ENCODE peak calls at places on chromosomes 2 and 18, in four cellular contexts. V, D, L and M are unnamed samples.

GRCh38 chr2:176175729-176176074 is 12.8 kb upstream of the HOXD1 start:
- DNase-seq in D (no peak), L (no peak), V (no peak), M (no peak)

GRCh38 chr2:174667461-174667860 is 69.9 kb upstream of the WIPF1 start:
- DNase-seq in D (no peak), V (no peak), L (no peak), M (no peak)

GRCh38 chr18:63307555-63308200 is 11.9 kb downstream of the BCL2 start:
- DNase-seq in L (no peak), D (no peak), V (no peak), M (no peak)

GRCh38 chr2:110101911-110102774 is 13.5 kb downstream of the MALL start:
- DNase-seq in L (no peak), D (no peak), V (no peak), M (no peak)

GRCh38 chr18:13562494-13563029 is 163.8 kb downstream of the FAM210A start:
- DNase-seq in V (no peak), L (no peak), D (no peak), M (no peak)

GRCh38 chr2:237431372-237431771 is 17.4 kb upstream of the COL6A3 start:
- DNase-seq in V (no peak), L (no peak), D (no peak), M (no peak)

GRCh38 chr2:232748038-232748437 is 28.3 kb downstream of the KCNJ13 start:
- DNase-seq in L (no peak), V (no peak), D (no peak), M (no peak)

GRCh38 chr2:227123697-227124096 is 40.3 kb downstream of the COL4A4 start:
- DNase-seq in D (no peak), L (no peak), V (no peak), M (no peak)

GRCh38 chr2:202721621-202722020 is 86.9 kb downstream of the FAM117B start:
- DNase-seq in V (no peak), L (peak), D (no peak), M (no peak)

GRCh38 chr2:233760043-233760442 is at the start of gene UGT1A1:
- DNase-seq in V (no peak), D (no peak), L (peak), M (no peak)

GRCh38 chr2:17638181-17638743 is 97.8 kb downstream of the VSNL1 start:
- DNase-seq in V (no peak), D (no peak), L (no peak), M (no peak)

GRCh38 chr2:27407798-27408491 is 1.4 kb downstream of the PPM1G start:
- DNase-seq in L (peak), D (peak), V (peak), M (peak)

GRCh38 chr2:48406096-48406495 is 123.9 kb upstream of the STON1 start:
- DNase-seq in V (no peak), L (no peak), D (no peak), M (no peak)

GRCh38 chr2:174335605-174336402 is 1.1 kb downstream of the SP9 start:
- DNase-seq in D (peak), V (peak), L (no peak), M (peak)

GRCh38 chr2:65064728-65065552 is 8.7 kb downstream of the CEP68 start:
- DNase-seq in D (peak), V (no peak), L (peak), M (peak)

DNA sequence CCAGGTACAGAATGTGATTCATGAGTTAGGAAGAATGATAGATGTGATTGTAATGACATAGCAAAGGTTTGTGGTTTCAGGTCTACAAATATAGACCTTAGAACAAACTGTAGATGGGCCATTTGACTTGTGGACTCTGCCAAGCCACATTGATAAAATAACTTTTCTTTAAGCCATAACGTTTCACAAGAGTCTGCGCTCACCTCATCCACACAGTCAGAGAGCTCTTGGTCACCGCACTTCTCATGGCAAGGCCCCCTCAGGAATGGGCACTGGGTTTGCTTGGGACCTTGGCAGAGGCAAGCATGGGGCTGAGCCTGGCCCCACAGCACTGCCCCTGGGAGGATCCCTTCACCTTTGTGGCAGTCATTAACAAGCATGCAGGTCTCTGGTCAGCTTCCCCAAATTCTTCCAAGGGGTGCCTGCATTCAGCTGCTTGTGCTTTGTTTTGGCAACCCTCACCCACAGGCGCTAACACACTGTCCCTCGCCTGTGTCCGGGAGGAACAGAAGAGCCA is 14.0 kb downstream of the ARMC9 start:
- DNase-seq in V (no peak), D (no peak), L (no peak), M (no peak)
- TF ChIP-seq ELF4 in V (no peak), D (no peak), L (no peak), M (no peak)

GRCh38 chr2:12762976-12763375 is 46.2 kb downstream of the TRIB2 start:
- DNase-seq in L (no peak), D (no peak), V (no peak), M (no peak)
- TF ChIP-seq ELF4 in L (no peak), D (no peak), V (no peak), M (no peak)

GRCh38 chr18:61676763-61677434 is 215.9 kb downstream of the RNF152 start:
- DNase-seq in D (no peak), V (no peak), L (no peak), M (no peak)

GRCh38 chr18:61681065-61681464 is 211.7 kb downstream of the RNF152 start:
- DNase-seq in V (no peak), L (no peak), D (no peak), M (no peak)

GRCh38 chr18:61679836-61680235 is 213.0 kb downstream of the RNF152 start:
- DNase-seq in V (no peak), D (no peak), L (no peak), M (no peak)

DNA sequence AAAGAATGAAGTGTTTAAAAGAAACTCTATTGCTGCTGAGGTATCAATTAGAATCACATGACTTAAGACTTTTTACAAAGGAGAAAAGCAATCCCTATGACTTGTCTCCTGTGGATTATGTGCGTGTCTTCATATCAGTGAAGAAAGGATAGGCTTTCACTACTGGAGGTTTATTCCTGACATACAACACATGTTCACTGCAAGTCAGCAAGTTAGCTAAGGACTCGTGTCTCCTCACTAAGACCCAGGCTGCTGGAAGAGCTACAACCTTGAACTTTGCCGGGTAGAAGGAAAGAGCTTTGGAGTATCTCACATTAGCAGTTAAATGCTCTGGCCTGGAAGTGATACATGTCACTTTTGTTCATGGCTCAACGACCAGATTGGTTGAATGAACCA is 215.4 kb downstream of the RNF152 start:
- DNase-seq in L (no peak), V (no peak), D (no peak), M (no peak)
- TF ChIP-seq ELF4 in L (no peak), V (no peak), D (no peak), M (no peak)

GRCh38 chr2:101842471-101842870 is 145.0 kb downstream of the MAP4K4 start:
- DNase-seq in L (no peak), D (no peak), V (no peak), M (no peak)
- TF ChIP-seq ELF4 in L (no peak), D (no peak), V (no peak), M (no peak)

DNA sequence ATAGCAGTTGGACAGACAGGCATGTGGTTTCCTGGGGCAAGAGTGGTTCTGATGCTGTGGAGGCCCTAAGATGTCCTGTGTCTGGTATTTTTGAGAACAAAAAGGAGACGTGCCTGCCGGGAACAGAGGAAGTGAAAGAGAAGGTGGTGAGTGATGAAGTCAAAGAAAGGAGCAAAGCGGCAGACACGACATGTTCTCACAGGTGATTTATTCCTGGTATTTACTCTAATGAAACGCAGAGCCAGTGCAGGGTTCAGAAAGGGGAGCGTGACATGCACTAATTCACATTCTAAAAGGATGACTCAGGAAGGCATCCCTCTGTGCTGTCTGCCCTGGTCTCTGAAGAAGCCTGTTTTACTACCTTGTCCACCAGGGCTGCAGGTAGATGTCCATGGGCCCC is 211.0 kb downstream of the KCNE4 start:
- DNase-seq in D (no peak), L (no peak), V (no peak), M (no peak)
- TF ChIP-seq ELF4 in D (no peak), L (no peak), V (no peak), M (no peak)

DNA sequence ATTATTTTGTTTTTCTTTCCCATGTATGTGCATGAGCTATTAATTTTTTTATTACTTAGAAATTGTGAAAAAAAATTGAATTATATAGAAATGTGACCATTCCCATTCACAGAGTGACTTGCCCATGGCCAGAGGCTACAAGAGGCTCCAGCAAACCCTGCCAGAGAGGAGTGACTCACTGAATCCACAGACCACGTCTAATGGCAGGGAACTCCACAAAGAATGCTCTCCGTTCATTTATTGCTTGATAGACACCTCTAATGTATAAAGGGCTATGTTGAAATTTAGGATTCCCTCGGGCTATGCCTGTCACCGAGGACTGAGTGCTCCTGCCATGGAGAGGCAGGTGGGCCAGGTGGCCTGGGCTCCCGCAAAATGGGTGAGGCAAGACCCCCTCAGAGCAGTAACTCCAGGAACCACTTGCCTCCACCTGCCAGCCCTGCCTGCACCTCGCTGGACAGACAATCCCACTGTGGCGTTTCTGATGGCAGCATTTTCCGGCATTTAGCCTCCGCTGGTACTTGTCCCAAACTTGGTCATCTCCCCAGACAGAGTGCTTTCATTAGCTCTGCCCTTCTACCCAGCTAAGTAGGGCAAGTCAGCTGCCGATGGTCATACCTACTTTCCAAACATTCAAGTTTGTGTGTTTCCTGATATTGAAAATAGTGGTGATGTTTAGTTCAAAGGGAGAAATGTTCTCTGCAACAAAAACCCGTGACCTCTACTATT is 200.3 kb downstream of the PRKCE start:
- DNase-seq in D (no peak), V (no peak), L (no peak), M (no peak)
- TF ChIP-seq ELF4 in D (no peak), V (no peak), L (no peak), M (no peak)

DNA sequence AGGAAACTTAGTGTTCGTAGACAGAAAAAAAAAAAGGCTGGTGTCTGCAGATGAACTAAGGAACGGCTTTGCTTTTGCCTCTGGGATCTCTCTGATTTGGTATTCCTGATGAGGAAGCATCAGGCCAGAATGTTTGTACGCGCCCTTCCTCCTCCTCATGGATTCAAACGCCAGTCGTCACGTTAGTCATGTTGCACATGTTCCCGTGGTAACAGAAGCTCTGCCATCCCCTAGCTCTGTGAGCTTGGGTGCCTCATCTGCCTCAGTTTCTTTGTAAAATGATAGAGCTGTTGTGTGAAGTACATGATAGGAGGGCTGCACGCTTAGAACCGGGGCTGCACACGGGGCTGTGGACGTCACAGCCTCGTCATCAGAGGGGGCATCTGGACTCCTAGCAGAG is 47.0 kb downstream of the TSHZ1 start:
- DNase-seq in L (no peak), V (no peak), D (no peak), M (no peak)
- TF ChIP-seq ELF4 in L (no peak), V (no peak), D (no peak), M (no peak)

DNA sequence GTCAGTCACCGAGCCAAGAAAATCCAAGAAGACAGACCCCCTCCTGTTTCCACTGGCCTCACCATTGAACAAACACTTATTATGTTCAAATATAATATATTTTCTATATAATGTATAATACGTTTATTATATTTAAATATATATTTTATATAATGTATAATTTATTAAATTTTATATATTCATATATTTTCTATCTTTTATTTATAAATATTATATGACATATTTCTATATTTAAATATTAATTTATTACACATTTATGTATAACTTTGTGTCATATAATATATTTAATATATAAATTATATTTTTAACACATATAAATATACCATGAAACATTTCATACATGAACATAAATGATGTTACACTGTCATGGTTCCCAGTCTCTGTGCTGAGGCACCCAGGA is 60.9 kb upstream of the RMDN2 start:
- DNase-seq in L (no peak), D (no peak), V (no peak), M (no peak)
- TF ChIP-seq ELF4 in L (no peak), D (no peak), V (no peak), M (no peak)